ENCODE peak calls at places on chromosomes 11 and 22, in four cellular contexts. C is SK-N-SH, V is MM.1S, H is fibroblast of lung. N is an unnamed sample.

GRCh38 chr11:100739636-100740035 is 52.5 kb downstream of the ARHGAP42 start:
- DNase-seq in C (no peak), V (no peak), H (peak), N (no peak)

GRCh38 chr22:22912722-22913253 is 25.2 kb downstream of the IGLL5 start:
- DNase-seq in C (no peak), V (no peak), H (no peak), N (peak)

GRCh38 chr11:66322732-66323427 is 6.0 kb upstream of the CD248 start:
- DNase-seq in C (no peak), V (no peak), H (peak), N (peak)

GRCh38 chr22:46815559-46815895 is 53.1 kb downstream of the TBC1D22A start:
- DNase-seq in C (no peak), V (no peak), H (no peak), N (no peak)

GRCh38 chr11:69808708-69809107 is 10.5 kb downstream of the FGF3 start:
- DNase-seq in C (peak), V (no peak), H (peak), N (no peak)

GRCh38 chr11:19595840-19596751 is 116.5 kb upstream of the NAV2 start:
- DNase-seq in C (peak), V (no peak), H (peak), N (peak)

GRCh38 chr11:76380161-76380976 is 563 bp downstream of the THAP12 start:
- DNase-seq in C (peak), V (peak), H (peak), N (no peak)

GRCh38 chr22:49229483-49230193 is 598.0 kb downstream of the BRD1 start:
- DNase-seq in C (no peak), V (no peak), H (no peak), N (no peak)

GRCh38 chr22:24106385-24107381 is 74.6 kb upstream of the SUSD2 start:
- DNase-seq in C (no peak), V (peak), H (peak), N (no peak)

GRCh38 chr11:100870138-100870537 is 183.1 kb downstream of the ARHGAP42 start:
- DNase-seq in C (no peak), V (no peak), H (no peak), N (no peak)

GRCh38 chr11:69472766-69473519 is 8.5 kb upstream of the LINC01488 start:
- DNase-seq in C (no peak), V (no peak), H (no peak), N (peak)

GRCh38 chr22:21933413-21933812 is 19.2 kb downstream of the PPM1F start:
- DNase-seq in C (no peak), V (no peak), H (no peak), N (no peak)

GRCh38 chr11:93236741-93237675 is 39.2 kb upstream of the SLC36A4 start:
- DNase-seq in C (peak), V (peak), H (peak), N (no peak)

GRCh38 chr11:88178211-88178610 is 3.0 kb upstream of the RAB38 start:
- DNase-seq in C (no peak), V (no peak), H (no peak), N (no peak)

GRCh38 chr11:88174627-88175003 is 628 bp downstream of the RAB38 start:
- DNase-seq in C (no peak), V (no peak), H (peak), N (peak)

GRCh38 chr11:88175004-88175706 is at the start of gene RAB38:
- DNase-seq in C (peak), V (no peak), H (peak), N (peak)

GRCh38 chr11:88179141-88179540 is 3.9 kb upstream of the RAB38 start:
- DNase-seq in C (no peak), V (no peak), H (no peak), N (no peak)

DNA sequence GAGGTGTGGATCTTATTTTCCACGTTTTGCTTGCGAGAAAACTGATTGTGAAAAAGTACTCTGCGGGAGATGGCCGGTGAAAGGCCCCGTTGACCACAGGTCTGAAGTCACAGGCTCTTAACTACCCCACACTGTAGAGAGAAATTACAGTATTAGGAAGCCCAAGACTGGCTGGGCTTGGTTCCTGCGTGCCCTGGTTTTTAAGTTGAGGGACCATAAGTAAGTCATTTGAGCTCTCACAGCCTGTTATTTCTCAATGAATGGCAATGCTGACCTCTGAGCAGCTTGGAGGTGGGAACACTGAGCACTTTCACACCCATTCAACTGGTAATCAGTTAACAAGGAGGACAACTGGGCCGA is 444 bp upstream of the RAB38 start:
- DNase-seq in C (no peak), V (no peak), H (peak), N (peak)
- H3K4me3 ChIP-seq in C (no peak), V (no peak), H (no peak), N (peak)

GRCh38 chr11:61799665-61800284 is 7.1 kb downstream of the FEN1 start:
- DNase-seq in C (no peak), V (no peak), H (no peak), N (no peak)

GRCh38 chr11:61794579-61794978 is 1.9 kb downstream of the FEN1 start:
- DNase-seq in C (no peak), V (no peak), H (no peak), N (no peak)

GRCh38 chr11:61796127-61796526 is 3.4 kb downstream of the FEN1 start:
- DNase-seq in C (no peak), V (no peak), H (no peak), N (no peak)

GRCh38 chr11:61795459-61795858 is 2.7 kb downstream of the FEN1 start:
- DNase-seq in C (no peak), V (no peak), H (no peak), N (no peak)

DNA sequence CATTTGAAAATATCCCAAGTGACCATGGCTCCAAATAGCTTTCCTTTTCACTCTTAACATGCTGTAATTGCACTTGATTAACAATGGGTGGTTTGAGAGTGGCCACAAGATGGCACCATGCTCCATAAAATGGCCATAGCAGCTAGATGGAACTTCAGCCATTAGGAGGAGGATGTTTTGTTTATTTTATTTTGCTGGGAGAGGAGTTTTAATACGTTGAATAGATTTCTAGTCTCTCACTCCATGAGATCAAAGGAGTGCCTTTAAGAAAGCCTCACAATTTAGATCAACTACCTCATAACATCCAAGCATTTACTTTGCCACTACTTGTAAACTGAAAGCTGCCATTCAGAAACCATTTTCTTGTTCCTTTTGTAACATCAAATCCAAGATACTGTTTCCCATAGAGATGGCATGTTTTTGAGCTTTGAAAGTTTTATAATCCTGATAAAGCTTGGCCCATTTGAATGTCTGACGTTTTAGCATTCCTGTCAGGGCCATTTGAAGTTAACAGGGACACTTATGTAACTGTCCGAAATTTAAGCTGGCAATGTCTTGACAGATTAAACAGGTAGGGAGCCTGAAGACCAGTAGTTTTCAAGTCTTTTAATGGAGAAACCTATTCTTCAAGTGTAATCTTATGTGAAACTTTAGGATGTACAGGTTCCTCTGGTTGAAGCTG is 4.7 kb downstream of the FEN1 start:
- DNase-seq in C (peak), V (peak), H (peak), N (no peak)
- H3K9ac ChIP-seq in C (peak), V (no peak), H (no peak), N (peak)

GRCh38 chr11:112610996-112611795 is 350.0 kb upstream of the NCAM1 start:
- DNase-seq in C (no peak), V (no peak), H (no peak), N (no peak)
- TF ChIP-seq CTCF in C (no peak), V (no peak), H (no peak), N (no peak)

GRCh38 chr22:31588970-31589675 is 72.9 kb downstream of the PISD start:
- DNase-seq in C (no peak), V (no peak), H (no peak), N (no peak)
- H3K4me3 ChIP-seq in C (no peak), V (no peak), H (no peak), N (no peak)

GRCh38 chr22:26842103-26842502 is 184.7 kb downstream of the MIAT start:
- DNase-seq in C (no peak), V (no peak), H (no peak), N (no peak)
- H3K9ac ChIP-seq in C (no peak), V (no peak), H (no peak), N (no peak)